ENCODE peak calls at places on chromosomes 2 and 18, in four cellular contexts. One of them, this sample, is unnamed.

GRCh38 chr2:138777996-138778395 is 2.2 kb downstream of the NXPH2 start:
- DNase-seq in OCI-LY7: no peak
- DNase-seq in cardiac fibroblast: peak
- DNase-seq in neural progenitor cell: peak
- DNase-seq in this sample: peak

GRCh38 chr2:95392730-95393455 is 9.6 kb upstream of the FAHD2A start:
- DNase-seq in OCI-LY7: no peak
- DNase-seq in cardiac fibroblast: no peak
- DNase-seq in neural progenitor cell: no peak
- DNase-seq in this sample: no peak

GRCh38 chr18:9792565-9793226 is 84.6 kb downstream of the RAB31 start:
- DNase-seq in OCI-LY7: peak
- DNase-seq in cardiac fibroblast: no peak
- DNase-seq in neural progenitor cell: peak
- DNase-seq in this sample: no peak

GRCh38 chr2:233816771-233817170 is 37.6 kb downstream of the HJURP start:
- DNase-seq in OCI-LY7: no peak
- DNase-seq in cardiac fibroblast: no peak
- DNase-seq in neural progenitor cell: no peak
- DNase-seq in this sample: no peak

GRCh38 chr2:241751152-241751551 is 16.7 kb downstream of the D2HGDH start:
- DNase-seq in OCI-LY7: no peak
- DNase-seq in cardiac fibroblast: no peak
- DNase-seq in neural progenitor cell: no peak
- DNase-seq in this sample: no peak

GRCh38 chr2:7203056-7203467 is 285.9 kb downstream of the RNF144A start:
- DNase-seq in OCI-LY7: peak
- DNase-seq in cardiac fibroblast: peak
- DNase-seq in neural progenitor cell: peak
- DNase-seq in this sample: peak

GRCh38 chr2:177783835-177784448 is 288.6 kb downstream of the PDE11A start:
- DNase-seq in OCI-LY7: no peak
- DNase-seq in cardiac fibroblast: peak
- DNase-seq in neural progenitor cell: no peak
- DNase-seq in this sample: peak

GRCh38 chr2:30611572-30611971 is 164.5 kb downstream of the LCLAT1 start:
- DNase-seq in OCI-LY7: no peak
- DNase-seq in cardiac fibroblast: peak
- DNase-seq in neural progenitor cell: no peak
- DNase-seq in this sample: no peak

GRCh38 chr2:16763056-16763455 is 97.4 kb upstream of the CYRIA start:
- DNase-seq in OCI-LY7: peak
- DNase-seq in cardiac fibroblast: no peak
- DNase-seq in neural progenitor cell: no peak
- DNase-seq in this sample: no peak

GRCh38 chr18:49845629-49846252 is 32.4 kb upstream of the ACAA2 start:
- DNase-seq in OCI-LY7: no peak
- DNase-seq in cardiac fibroblast: no peak
- DNase-seq in neural progenitor cell: peak
- DNase-seq in this sample: no peak

GRCh38 chr2:118974103-118974911 is 32.3 kb downstream of the MARCO start:
- DNase-seq in OCI-LY7: no peak
- DNase-seq in cardiac fibroblast: peak
- DNase-seq in neural progenitor cell: no peak
- DNase-seq in this sample: no peak

GRCh38 chr2:73852020-73852419 is 23.3 kb downstream of the STAMBP start:
- DNase-seq in OCI-LY7: no peak
- DNase-seq in cardiac fibroblast: peak
- DNase-seq in neural progenitor cell: no peak
- DNase-seq in this sample: no peak

GRCh38 chr18:24271381-24272331 is 126.0 kb downstream of the OSBPL1A start:
- DNase-seq in OCI-LY7: no peak
- DNase-seq in cardiac fibroblast: peak
- DNase-seq in neural progenitor cell: peak
- DNase-seq in this sample: peak

GRCh38 chr2:74696758-74697327 is 42.8 kb downstream of the SEMA4F start:
- DNase-seq in OCI-LY7: no peak
- DNase-seq in cardiac fibroblast: peak
- DNase-seq in neural progenitor cell: no peak
- DNase-seq in this sample: no peak

GRCh38 chr2:227163998-227164744 is at the start of the genes COL4A3 and COL4A4:
- DNase-seq in OCI-LY7: no peak
- DNase-seq in cardiac fibroblast: peak
- DNase-seq in neural progenitor cell: peak
- DNase-seq in this sample: no peak

GRCh38 chr2:238092486-238093035 is 7.6 kb upstream of the ESPNL start:
- DNase-seq in OCI-LY7: no peak
- DNase-seq in cardiac fibroblast: no peak
- DNase-seq in neural progenitor cell: no peak
- DNase-seq in this sample: no peak

GRCh38 chr2:45728458-45728942 is 77.0 kb downstream of the PRKCE start:
- DNase-seq in OCI-LY7: peak
- DNase-seq in cardiac fibroblast: no peak
- DNase-seq in neural progenitor cell: no peak
- DNase-seq in this sample: no peak

GRCh38 chr2:71605173-71605641 is 151.8 kb downstream of the DYSF start:
- DNase-seq in OCI-LY7: no peak
- DNase-seq in cardiac fibroblast: peak
- DNase-seq in neural progenitor cell: peak
- DNase-seq in this sample: no peak

GRCh38 chr2:52956766-52957165 is 810.8 kb upstream of the CHAC2 start:
- DNase-seq in OCI-LY7: no peak
- DNase-seq in cardiac fibroblast: no peak
- DNase-seq in neural progenitor cell: no peak
- DNase-seq in this sample: no peak
- TF ChIP-seq CTCF in OCI-LY7: peak
- TF ChIP-seq CTCF in cardiac fibroblast: no peak
- TF ChIP-seq CTCF in neural progenitor cell: peak
- TF ChIP-seq CTCF in this sample: peak

GRCh38 chr18:42141439-42141838 is 186.4 kb downstream of the PIK3C3 start:
- DNase-seq in OCI-LY7: no peak
- DNase-seq in cardiac fibroblast: no peak
- DNase-seq in neural progenitor cell: no peak
- DNase-seq in this sample: no peak
- TF ChIP-seq CTCF in OCI-LY7: no peak
- TF ChIP-seq CTCF in cardiac fibroblast: no peak
- TF ChIP-seq CTCF in neural progenitor cell: peak
- TF ChIP-seq CTCF in this sample: no peak

DNA sequence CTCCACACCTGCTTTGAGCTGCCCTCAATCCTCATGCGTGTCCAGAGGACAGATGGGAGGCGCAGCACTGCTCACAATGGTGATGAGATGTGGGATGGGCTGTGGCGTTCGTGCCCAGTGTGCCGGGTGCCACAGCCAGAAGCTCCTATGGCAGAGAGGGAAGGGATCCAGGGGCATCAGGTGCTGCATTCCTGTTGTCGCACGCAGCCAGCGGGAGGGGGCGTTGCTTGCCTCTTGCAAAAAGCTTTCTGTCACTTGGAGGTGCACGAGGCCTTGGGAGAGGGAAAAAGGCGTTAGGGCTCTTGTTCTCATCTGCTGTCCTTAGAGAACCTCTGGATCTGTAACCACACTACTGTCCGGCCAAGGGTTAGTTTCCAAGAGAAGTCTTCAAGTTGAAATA is 29.2 kb upstream of the ALLC start:
- DNase-seq in OCI-LY7: no peak
- DNase-seq in cardiac fibroblast: peak
- DNase-seq in neural progenitor cell: peak
- DNase-seq in this sample: no peak
- TF ChIP-seq CTCF in OCI-LY7: peak
- TF ChIP-seq CTCF in cardiac fibroblast: no peak
- TF ChIP-seq CTCF in neural progenitor cell: peak
- TF ChIP-seq CTCF in this sample: no peak

DNA sequence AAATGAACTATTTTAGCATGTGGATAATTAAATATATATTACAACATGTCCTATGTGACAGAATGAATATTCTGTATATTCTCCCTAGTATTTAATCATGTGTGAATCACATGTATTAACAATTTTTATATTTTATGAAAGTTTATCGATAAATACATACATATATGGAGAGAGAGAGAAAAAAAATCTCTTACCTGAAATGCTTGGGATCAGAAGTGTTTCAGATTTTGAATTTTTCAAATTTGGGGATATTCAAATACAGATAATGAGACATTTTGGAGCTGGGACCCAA is 228.6 kb upstream of the RBBP8 start:
- DNase-seq in OCI-LY7: no peak
- DNase-seq in cardiac fibroblast: no peak
- DNase-seq in neural progenitor cell: no peak
- DNase-seq in this sample: no peak
- TF ChIP-seq CTCF in OCI-LY7: peak
- TF ChIP-seq CTCF in cardiac fibroblast: no peak
- TF ChIP-seq CTCF in neural progenitor cell: no peak
- TF ChIP-seq CTCF in this sample: no peak